ENCODE peak calls at places on chromosome X, in seven cellular contexts. One of them, this sample, is unnamed.

GRCh38 chrX:118823263-118824172 is at the start of gene ZCCHC12:
- DNase-seq in K562: peak; percentile 82
- DNase-seq in breast epithelium: no peak
- DNase-seq in GM12878: no peak
- DNase-seq in sigmoid colon: peak; percentile 75
- DNase-seq in HCT116: peak; percentile 27
- DNase-seq in endothelial cell of umbilical vein: peak; percentile 54
- DNase-seq in this sample: peak; percentile 80

GRCh38 chrX:154714925-154715324 is 36.0 kb downstream of the GAB3 start:
- DNase-seq in HCT116: peak; percentile 23
- DNase-seq in breast epithelium: no peak
- DNase-seq in sigmoid colon: no peak
- DNase-seq in endothelial cell of umbilical vein: peak; percentile 62
- DNase-seq in GM12878: no peak
- DNase-seq in K562: peak; percentile 60
- DNase-seq in this sample: no peak

GRCh38 chrX:76148753-76149152 is 24.1 kb upstream of the PBDC1 start:
- DNase-seq in endothelial cell of umbilical vein: peak; percentile 52
- DNase-seq in HCT116: no peak
- DNase-seq in GM12878: peak; percentile 45
- DNase-seq in breast epithelium: no peak
- DNase-seq in sigmoid colon: peak; percentile 74
- DNase-seq in K562: no peak
- DNase-seq in this sample: peak; percentile 84

GRCh38 chrX:42392846-42393245 is 385.1 kb downstream of the PPP1R2C start:
- DNase-seq in breast epithelium: no peak
- DNase-seq in GM12878: no peak
- DNase-seq in HCT116: no peak
- DNase-seq in K562: no peak
- DNase-seq in endothelial cell of umbilical vein: no peak
- DNase-seq in sigmoid colon: no peak
- DNase-seq in this sample: no peak

GRCh38 chrX:6852869-6853268 is 294.6 kb upstream of the STS start:
- DNase-seq in breast epithelium: no peak
- DNase-seq in K562: no peak
- DNase-seq in HCT116: no peak
- DNase-seq in sigmoid colon: no peak
- DNase-seq in GM12878: no peak
- DNase-seq in endothelial cell of umbilical vein: no peak
- DNase-seq in this sample: no peak

GRCh38 chrX:26511621-26512363 is 295.8 kb downstream of the MAGEB5 start:
- DNase-seq in GM12878: no peak
- DNase-seq in K562: no peak
- DNase-seq in breast epithelium: no peak
- DNase-seq in endothelial cell of umbilical vein: no peak
- DNase-seq in HCT116: no peak
- DNase-seq in sigmoid colon: no peak
- DNase-seq in this sample: no peak

GRCh38 chrX:73916931-73917657 is 354.1 kb downstream of the CHIC1 start:
- DNase-seq in endothelial cell of umbilical vein: peak; percentile 90
- DNase-seq in sigmoid colon: no peak
- DNase-seq in HCT116: peak; percentile 4
- DNase-seq in GM12878: no peak
- DNase-seq in breast epithelium: no peak
- DNase-seq in K562: no peak
- DNase-seq in this sample: no peak

GRCh38 chrX:13197961-13198761 is 121.7 kb downstream of the ATXN3L start:
- DNase-seq in K562: no peak
- DNase-seq in endothelial cell of umbilical vein: no peak
- DNase-seq in GM12878: no peak
- DNase-seq in sigmoid colon: no peak
- DNase-seq in breast epithelium: no peak
- DNase-seq in HCT116: no peak
- DNase-seq in this sample: no peak

GRCh38 chrX:35842657-35843056 is 44.5 kb downstream of the MAGEB16 start:
- DNase-seq in GM12878: no peak
- DNase-seq in K562: no peak
- DNase-seq in HCT116: no peak
- DNase-seq in endothelial cell of umbilical vein: no peak
- DNase-seq in breast epithelium: no peak
- DNase-seq in sigmoid colon: no peak
- DNase-seq in this sample: no peak

GRCh38 chrX:100648601-100649417 is 4.8 kb downstream of the SRPX2 start:
- DNase-seq in endothelial cell of umbilical vein: peak; percentile 58
- DNase-seq in breast epithelium: no peak
- DNase-seq in sigmoid colon: no peak
- DNase-seq in HCT116: no peak
- DNase-seq in GM12878: no peak
- DNase-seq in K562: no peak
- DNase-seq in this sample: no peak

GRCh38 chrX:69133561-69134542 is 31.4 kb downstream of the PJA1 start:
- DNase-seq in GM12878: no peak
- DNase-seq in breast epithelium: no peak
- DNase-seq in HCT116: peak; percentile 72
- DNase-seq in sigmoid colon: no peak
- DNase-seq in endothelial cell of umbilical vein: peak; percentile 30
- DNase-seq in K562: peak; percentile 53
- DNase-seq in this sample: no peak

GRCh38 chrX:22542641-22543040 is 269.9 kb downstream of the CBLL2 start:
- DNase-seq in sigmoid colon: no peak
- DNase-seq in HCT116: no peak
- DNase-seq in endothelial cell of umbilical vein: no peak
- DNase-seq in breast epithelium: no peak
- DNase-seq in K562: no peak
- DNase-seq in GM12878: no peak
- DNase-seq in this sample: no peak

GRCh38 chrX:46326161-46326560 is 219.1 kb downstream of the ZNF674 start:
- DNase-seq in endothelial cell of umbilical vein: peak; percentile 72
- DNase-seq in HCT116: no peak
- DNase-seq in breast epithelium: no peak
- DNase-seq in sigmoid colon: no peak
- DNase-seq in K562: no peak
- DNase-seq in GM12878: no peak
- DNase-seq in this sample: no peak

GRCh38 chrX:10618911-10619310 is 1.5 kb downstream of the MID1 start:
- DNase-seq in endothelial cell of umbilical vein: peak; percentile 48
- DNase-seq in HCT116: no peak
- DNase-seq in breast epithelium: no peak
- DNase-seq in K562: no peak
- DNase-seq in GM12878: no peak
- DNase-seq in sigmoid colon: no peak
- DNase-seq in this sample: no peak

DNA sequence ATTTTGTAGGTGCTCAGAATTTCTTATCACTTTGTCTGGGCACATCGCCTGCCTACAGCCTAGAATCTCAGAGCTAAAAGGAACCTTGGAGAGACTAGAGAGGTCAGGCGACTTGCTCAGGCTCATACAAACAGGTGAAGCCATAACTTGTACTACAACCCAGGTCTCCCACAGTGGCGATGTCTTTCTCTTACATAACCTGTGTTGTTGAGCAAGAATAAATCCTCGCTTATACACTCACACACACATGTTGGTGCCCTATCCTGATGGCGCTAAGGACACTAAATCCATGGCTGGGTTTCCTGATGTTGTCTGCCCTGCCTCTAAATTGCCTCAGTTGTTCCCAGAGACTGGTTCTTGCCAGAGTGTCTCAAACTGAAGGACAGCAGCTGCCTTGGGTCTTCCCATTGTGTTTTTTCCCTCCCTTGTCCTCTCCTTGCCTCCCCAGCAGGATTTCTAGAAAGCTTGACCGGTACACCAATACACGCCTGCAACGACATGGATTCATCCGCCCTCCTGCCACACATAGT is 1.6 kb downstream of the TSC22D3 start:
- DNase-seq in endothelial cell of umbilical vein: no peak
- DNase-seq in breast epithelium: no peak
- DNase-seq in K562: no peak
- DNase-seq in GM12878: no peak
- DNase-seq in sigmoid colon: no peak
- DNase-seq in HCT116: no peak
- DNase-seq in this sample: no peak
- TF ChIP-seq POLR2A in endothelial cell of umbilical vein: no peak
- TF ChIP-seq POLR2A in breast epithelium: no peak
- TF ChIP-seq POLR2A in K562: no peak
- TF ChIP-seq POLR2A in GM12878: no peak
- TF ChIP-seq POLR2A in sigmoid colon: no peak
- TF ChIP-seq POLR2A in HCT116: no peak
- TF ChIP-seq POLR2A in this sample: no peak

DNA sequence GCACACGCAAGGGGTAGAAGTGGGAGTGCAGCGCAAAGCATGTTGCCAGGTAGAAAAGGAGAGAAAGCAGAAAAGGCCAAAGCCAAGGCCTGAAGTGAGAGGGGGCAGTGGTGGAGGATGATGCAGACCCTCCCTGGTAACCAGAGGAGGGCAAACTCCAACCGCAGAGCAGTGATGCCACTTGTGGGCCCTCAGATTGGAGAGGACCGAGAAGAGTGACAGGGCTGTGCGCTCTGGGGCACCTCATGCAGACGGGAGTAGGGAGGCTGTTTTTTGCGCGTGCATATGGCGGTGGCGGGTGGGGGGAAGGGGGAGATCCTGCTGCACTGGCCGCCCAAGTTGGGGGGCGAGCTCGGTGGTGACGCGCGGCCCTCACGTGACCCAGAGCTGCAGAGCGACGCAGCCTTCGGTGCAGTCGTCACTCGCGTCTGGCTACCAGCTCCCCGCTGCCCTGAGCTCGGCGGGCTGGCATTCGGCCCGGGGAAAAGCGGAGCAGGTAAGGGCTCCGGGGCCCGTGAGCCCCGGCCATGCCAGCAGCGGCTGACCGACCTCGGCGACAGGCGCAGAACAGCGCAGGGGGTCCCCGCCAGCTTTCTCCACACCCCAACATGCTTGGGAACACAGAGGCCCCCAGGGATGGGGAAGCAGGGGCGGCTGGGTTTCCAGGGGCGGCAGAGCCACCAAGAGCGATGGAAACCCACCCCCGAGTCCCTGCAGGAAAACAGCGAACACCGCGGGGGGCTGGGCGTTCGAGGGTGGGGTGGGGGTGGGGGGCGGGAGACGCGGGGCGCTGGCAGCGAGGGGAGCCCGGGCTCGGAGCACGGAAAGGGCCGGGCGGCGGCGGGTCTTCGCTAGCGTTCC is at the start of gene BEX3:
- DNase-seq in K562: no peak
- DNase-seq in HCT116: no peak
- DNase-seq in sigmoid colon: peak; percentile 80
- DNase-seq in breast epithelium: peak; percentile 53
- DNase-seq in GM12878: no peak
- DNase-seq in endothelial cell of umbilical vein: peak; percentile 55
- DNase-seq in this sample: peak; percentile 79
- TF ChIP-seq POLR2AphosphoS5 in K562: no peak
- TF ChIP-seq POLR2AphosphoS5 in HCT116: peak; percentile 69
- TF ChIP-seq POLR2AphosphoS5 in sigmoid colon: peak; percentile 78
- TF ChIP-seq POLR2AphosphoS5 in breast epithelium: no peak
- TF ChIP-seq POLR2AphosphoS5 in GM12878: no peak
- TF ChIP-seq POLR2AphosphoS5 in endothelial cell of umbilical vein: peak; percentile 64
- TF ChIP-seq POLR2AphosphoS5 in this sample: peak; percentile 86

GRCh38 chrX:38206036-38206435 is 14.6 kb downstream of the SRPX start:
- DNase-seq in sigmoid colon: no peak
- DNase-seq in endothelial cell of umbilical vein: no peak
- DNase-seq in HCT116: no peak
- DNase-seq in GM12878: no peak
- DNase-seq in breast epithelium: no peak
- DNase-seq in K562: no peak
- DNase-seq in this sample: no peak
- TF ChIP-seq POLR2A in sigmoid colon: no peak
- TF ChIP-seq POLR2A in endothelial cell of umbilical vein: no peak
- TF ChIP-seq POLR2A in HCT116: no peak
- TF ChIP-seq POLR2A in GM12878: no peak
- TF ChIP-seq POLR2A in breast epithelium: no peak
- TF ChIP-seq POLR2A in K562: no peak
- TF ChIP-seq POLR2A in this sample: no peak

DNA sequence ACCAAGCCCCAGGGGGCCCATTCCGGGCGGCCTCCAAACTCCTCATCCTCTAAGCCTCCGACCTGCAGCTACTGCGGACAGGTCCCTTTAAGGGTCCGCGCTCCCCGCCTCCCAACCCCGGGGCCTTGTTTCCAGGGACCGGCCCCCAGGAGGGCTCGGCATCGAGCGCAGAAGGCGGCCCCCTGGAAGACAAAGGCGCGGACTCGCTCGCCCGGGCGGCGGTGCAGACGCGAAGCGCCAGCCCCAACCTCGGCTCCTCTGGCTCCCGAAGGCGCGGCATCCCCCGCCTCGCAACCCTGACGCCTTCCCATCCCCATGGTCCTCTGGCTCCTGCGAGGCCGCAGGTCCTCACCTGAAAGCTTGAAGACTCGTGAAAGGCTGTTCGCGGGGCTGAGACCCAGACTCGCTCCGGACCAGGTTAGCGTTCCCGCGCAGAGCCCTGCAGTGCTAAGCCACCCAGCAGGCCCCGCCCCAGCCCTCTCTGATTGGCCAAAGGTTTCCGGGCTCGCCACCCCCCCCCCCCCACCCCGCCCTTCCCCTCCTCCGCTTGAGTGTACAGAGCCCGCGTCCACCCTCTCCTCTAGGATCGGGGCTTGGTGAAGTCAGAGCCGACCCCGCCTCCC is at the start of gene TMSB15A:
- DNase-seq in breast epithelium: peak; percentile 51
- DNase-seq in K562: peak; percentile 79
- DNase-seq in sigmoid colon: peak; percentile 79
- DNase-seq in endothelial cell of umbilical vein: peak; percentile 31
- DNase-seq in HCT116: no peak
- DNase-seq in GM12878: no peak
- DNase-seq in this sample: peak; percentile 84
- TF ChIP-seq POLR2AphosphoS5 in breast epithelium: no peak
- TF ChIP-seq POLR2AphosphoS5 in K562: no peak
- TF ChIP-seq POLR2AphosphoS5 in sigmoid colon: no peak
- TF ChIP-seq POLR2AphosphoS5 in endothelial cell of umbilical vein: no peak
- TF ChIP-seq POLR2AphosphoS5 in HCT116: peak; percentile 29
- TF ChIP-seq POLR2AphosphoS5 in GM12878: no peak
- TF ChIP-seq POLR2AphosphoS5 in this sample: no peak

DNA sequence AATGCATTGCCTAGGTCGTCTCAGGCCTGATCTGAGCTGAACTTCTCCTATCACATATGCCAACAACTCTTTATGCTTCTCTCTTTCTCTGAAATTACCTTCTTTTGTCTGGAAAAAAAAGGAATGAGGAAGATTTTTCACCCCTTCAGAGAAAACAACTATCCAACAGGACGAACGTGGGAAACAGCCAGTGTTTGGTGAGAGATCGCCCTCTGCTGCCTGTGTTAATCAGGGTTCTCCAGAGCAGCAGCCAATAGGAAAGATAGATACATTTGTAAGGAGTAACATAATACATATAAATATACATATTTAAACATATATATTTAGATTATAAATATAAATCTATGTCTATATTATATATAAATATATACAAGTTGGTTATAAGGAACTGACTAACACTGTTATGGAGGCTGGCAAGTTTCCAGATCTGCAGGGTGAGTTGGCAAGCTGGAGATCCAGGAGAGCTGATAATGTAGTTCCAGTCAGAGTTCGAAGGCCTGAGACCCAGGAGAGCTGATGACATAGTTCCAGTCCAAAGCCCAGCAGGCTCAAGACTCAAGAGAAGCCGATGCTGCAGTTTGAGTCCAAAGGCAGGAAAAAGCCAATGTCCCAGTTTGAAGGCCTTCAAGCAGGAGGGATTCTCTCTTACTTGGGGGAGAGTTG is 13.3 kb downstream of the CETN2 start:
- DNase-seq in GM12878: no peak
- DNase-seq in HCT116: no peak
- DNase-seq in sigmoid colon: no peak
- DNase-seq in endothelial cell of umbilical vein: peak; percentile 44
- DNase-seq in K562: peak; percentile 53
- DNase-seq in breast epithelium: no peak
- DNase-seq in this sample: no peak
- TF ChIP-seq POLR2A in GM12878: no peak
- TF ChIP-seq POLR2A in HCT116: no peak
- TF ChIP-seq POLR2A in sigmoid colon: no peak
- TF ChIP-seq POLR2A in endothelial cell of umbilical vein: no peak
- TF ChIP-seq POLR2A in K562: no peak
- TF ChIP-seq POLR2A in breast epithelium: no peak
- TF ChIP-seq POLR2A in this sample: no peak

GRCh38 chrX:72100824-72101351 is 30.8 kb downstream of the RTL5 start:
- DNase-seq in endothelial cell of umbilical vein: no peak
- DNase-seq in sigmoid colon: no peak
- DNase-seq in K562: no peak
- DNase-seq in breast epithelium: no peak
- DNase-seq in HCT116: no peak
- DNase-seq in GM12878: peak; percentile 70
- DNase-seq in this sample: peak; percentile 90
- TF ChIP-seq POLR2AphosphoS5 in endothelial cell of umbilical vein: no peak
- TF ChIP-seq POLR2AphosphoS5 in sigmoid colon: no peak
- TF ChIP-seq POLR2AphosphoS5 in K562: no peak
- TF ChIP-seq POLR2AphosphoS5 in breast epithelium: no peak
- TF ChIP-seq POLR2AphosphoS5 in HCT116: no peak
- TF ChIP-seq POLR2AphosphoS5 in GM12878: no peak
- TF ChIP-seq POLR2AphosphoS5 in this sample: peak; percentile 77